ENCODE peak calls at places on chromosomes 11 and 22, in eight cellular contexts. H is A549, L is GM23338, K is HCT116, U is HepG2, C is Panc1, Q is HL-60, J is K562. M is an unnamed sample.

GRCh38 chr11:110755961-110756360 is 43.7 kb upstream of the ARHGAP20 start:
- DNase-seq in H (no peak), L (no peak), K (no peak), U (no peak), C (no peak), Q (no peak), J (no peak), M (no peak)

GRCh38 chr11:2525166-2525861 is 80.5 kb downstream of the KCNQ1 start:
- DNase-seq in H (no peak), L (no peak), K (no peak), U (no peak), C (no peak), Q (no peak), J (no peak), M (no peak)

GRCh38 chr11:33869511-33870422 is 22.1 kb downstream of the LMO2 start:
- DNase-seq in H (no peak), L (peak), K (no peak), U (no peak), C (no peak), Q (peak), J (peak), M (peak)

GRCh38 chr22:16967453-16968217 is 40.4 kb downstream of the GAB4 start:
- DNase-seq in H (no peak), L (no peak), K (no peak), U (no peak), C (no peak), Q (no peak), J (no peak), M (no peak)

GRCh38 chr11:132126973-132127900 is 756.8 kb downstream of the NTM start:
- DNase-seq in H (no peak), L (peak), K (no peak), U (peak), C (peak), Q (no peak), J (no peak), M (peak)

GRCh38 chr11:59172345-59173079 is 580 bp downstream of the DTX4 start:
- DNase-seq in H (no peak), L (peak), K (no peak), U (peak), C (no peak), Q (no peak), J (no peak), M (peak)

GRCh38 chr11:83826078-83826477 is 539.9 kb upstream of the CCDC90B start:
- DNase-seq in H (no peak), L (no peak), K (no peak), U (no peak), C (no peak), Q (no peak), J (no peak), M (no peak)

GRCh38 chr11:67997460-67997921 is 6.4 kb downstream of the UNC93B1 start:
- DNase-seq in H (no peak), L (peak), K (no peak), U (no peak), C (no peak), Q (peak), J (no peak), M (peak)

GRCh38 chr11:108933630-108934029 is 268.8 kb downstream of the DDX10 start:
- DNase-seq in H (no peak), L (no peak), K (no peak), U (no peak), C (no peak), Q (no peak), J (peak), M (no peak)

GRCh38 chr22:23984430-23984829 is 4.5 kb downstream of the GSTT2 start:
- DNase-seq in H (no peak), L (peak), K (peak), U (no peak), C (no peak), Q (peak), J (no peak), M (peak)

GRCh38 chr22:43293259-43293658 is 49.9 kb downstream of the SCUBE1 start:
- DNase-seq in H (no peak), L (no peak), K (no peak), U (no peak), C (no peak), Q (no peak), J (peak), M (no peak)

GRCh38 chr11:68792400-68792955 is 41.2 kb upstream of the TESMIN start:
- DNase-seq in H (no peak), L (no peak), K (no peak), U (no peak), C (no peak), Q (no peak), J (no peak), M (no peak)

GRCh38 chr11:73963861-73964260 is 13.0 kb downstream of the DNAJB13 start:
- DNase-seq in H (no peak), L (no peak), K (no peak), U (no peak), C (no peak), Q (no peak), J (no peak), M (no peak)

GRCh38 chr11:120324932-120325810 is at the start of gene TLCD5:
- DNase-seq in H (peak), L (peak), K (peak), U (peak), C (no peak), Q (no peak), J (peak), M (peak)

GRCh38 chr11:126628450-126628789 is 272.9 kb downstream of the ST3GAL4 start:
- DNase-seq in H (no peak), L (no peak), K (no peak), U (no peak), C (no peak), Q (no peak), J (no peak), M (no peak)

GRCh38 chr11:21988477-21988876 is 204.4 kb upstream of the ANO5 start:
- DNase-seq in H (no peak), L (no peak), K (no peak), U (peak), C (no peak), Q (no peak), J (no peak), M (peak)

GRCh38 chr11:33773399-33774355 is 643 bp downstream of the FBXO3 start:
- DNase-seq in H (peak), L (peak), K (no peak), U (peak), C (no peak), Q (no peak), J (peak), M (peak)

GRCh38 chr11:57662893-57663292 is 5.0 kb upstream of the ZDHHC5 start:
- DNase-seq in H (no peak), L (peak), K (no peak), U (no peak), C (no peak), Q (no peak), J (peak), M (no peak)

GRCh38 chr11:2298131-2298794 is 3.5 kb downstream of the C11orf21 start:
- DNase-seq in H (no peak), L (no peak), K (no peak), U (no peak), C (no peak), Q (no peak), J (no peak), M (no peak)

GRCh38 chr11:72742522-72743320 is 9.5 kb downstream of the ARAP1 start:
- DNase-seq in H (no peak), L (no peak), K (no peak), U (no peak), C (no peak), Q (no peak), J (no peak), M (no peak)

GRCh38 chr11:35031869-35032268 is 107.1 kb upstream of the CD44 start:
- DNase-seq in H (no peak), L (no peak), K (no peak), U (no peak), C (peak), Q (no peak), J (no peak), M (no peak)

GRCh38 chr11:31499576-31500178 is 9.7 kb downstream of the IMMP1L start:
- DNase-seq in H (no peak), L (no peak), K (no peak), U (no peak), C (no peak), Q (no peak), J (no peak), M (no peak)

GRCh38 chr11:31500560-31500959 is 8.9 kb downstream of the IMMP1L start:
- DNase-seq in H (no peak), L (no peak), K (no peak), U (no peak), C (no peak), Q (no peak), J (no peak), M (no peak)
- TF ChIP-seq REST in H (no peak), L (no peak), K (no peak), U (no peak), C (no peak), Q (no peak), J (no peak), M (no peak)

DNA sequence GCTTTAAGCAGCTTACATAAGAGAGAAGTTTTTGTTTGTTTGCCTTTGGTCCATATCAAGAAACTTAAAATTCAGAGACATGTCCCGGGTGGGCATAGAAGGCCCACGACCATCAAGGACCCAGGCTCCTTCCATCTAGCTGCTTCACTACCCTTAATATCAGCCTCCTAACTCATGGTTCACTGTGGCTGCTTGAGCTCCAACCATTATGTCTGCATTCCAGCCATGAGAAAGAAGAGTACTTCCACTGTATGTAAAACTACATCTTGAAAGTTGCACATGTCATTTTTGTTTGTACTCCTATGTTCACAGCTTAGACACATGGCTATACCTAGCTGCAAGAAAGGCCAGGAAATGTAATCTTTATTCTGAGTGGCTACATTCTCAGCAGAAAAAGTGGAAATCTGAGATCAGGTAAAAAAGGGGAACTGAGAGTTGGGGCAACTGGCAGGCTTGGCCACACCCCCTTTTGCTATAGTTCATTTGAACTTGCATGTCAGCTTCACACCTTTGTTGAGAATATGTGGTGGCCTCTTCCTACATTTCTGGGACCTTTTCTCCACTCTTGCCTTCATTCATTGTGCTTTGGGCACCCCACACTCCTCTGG is 81.3 kb upstream of the TP53I11 start:
- DNase-seq in H (no peak), L (no peak), K (no peak), U (no peak), C (no peak), Q (peak), J (no peak), M (no peak)
- TF ChIP-seq REST in H (no peak), L (no peak), K (no peak), U (no peak), C (no peak), Q (no peak), J (no peak), M (no peak)

DNA sequence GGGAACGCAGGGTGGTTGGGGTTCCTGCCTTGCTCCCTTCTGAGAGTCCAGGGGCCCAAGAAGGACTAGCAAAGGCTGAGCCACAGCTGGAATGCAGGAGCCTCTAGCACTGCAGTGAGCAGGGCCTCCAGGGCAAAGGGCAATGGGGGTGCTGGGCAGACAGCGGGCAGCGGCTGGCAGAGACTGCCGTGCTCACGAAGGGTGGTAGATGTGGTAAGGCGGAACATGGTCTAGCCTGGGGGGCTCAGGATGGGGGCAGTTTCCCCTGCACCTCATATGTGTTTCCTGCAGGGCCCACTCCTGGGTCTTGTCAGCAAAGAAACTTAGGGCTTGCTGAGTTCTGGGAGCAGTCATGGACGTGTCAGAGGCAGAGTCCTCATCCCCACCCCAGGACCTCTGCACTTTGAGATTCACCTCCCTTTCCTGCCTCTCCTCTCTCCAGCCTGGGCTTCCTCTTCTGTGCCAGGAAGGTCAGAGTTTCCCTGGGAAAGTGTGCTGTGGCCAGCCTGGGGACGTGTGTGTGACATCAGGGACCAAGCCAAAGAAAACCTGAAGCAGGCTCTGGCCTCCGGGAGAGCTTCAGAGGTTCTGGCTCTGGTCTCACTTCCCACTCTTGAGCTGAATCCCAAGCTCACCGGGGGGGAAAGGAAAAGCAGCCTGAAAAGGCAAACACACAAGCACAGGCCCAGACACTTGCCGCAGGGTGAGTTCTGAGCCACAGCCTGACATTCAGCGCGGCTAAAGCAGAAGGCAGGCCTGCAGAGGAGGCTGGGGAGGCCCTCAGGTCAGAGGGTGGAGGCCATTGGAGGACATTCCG is 4.4 kb downstream of the MOGAT2 start:
- DNase-seq in H (no peak), L (no peak), K (no peak), U (peak), C (no peak), Q (no peak), J (no peak), M (no peak)
- TF ChIP-seq REST in H (no peak), L (no peak), K (no peak), U (no peak), C (no peak), Q (no peak), J (no peak), M (no peak)

GRCh38 chr11:128711136-128711535 is 17.3 kb downstream of the FLI1 start:
- DNase-seq in H (no peak), L (no peak), K (no peak), U (no peak), C (no peak), Q (no peak), J (no peak), M (no peak)
- TF ChIP-seq REST in H (no peak), L (no peak), K (no peak), U (no peak), C (no peak), Q (no peak), J (no peak), M (no peak)

GRCh38 chr11:17827006-17827405 is 92.4 kb downstream of the KCNC1 start:
- DNase-seq in H (peak), L (peak), K (no peak), U (peak), C (no peak), Q (no peak), J (no peak), M (peak)
- TF ChIP-seq REST in H (no peak), L (no peak), K (no peak), U (no peak), C (no peak), Q (no peak), J (no peak), M (no peak)

M was measured in SK-N-SH.